ENCODE peak calls at places on chromosomes 1 and 21, in four cellular contexts. One of them, this sample, is unnamed.

GRCh38 chr1:25742316-25742715 is 57.7 kb upstream of the SELENON start:
- DNase-seq in mammary epithelial cell: no peak
- DNase-seq in neuronal stem cell: no peak
- DNase-seq in K562: no peak
- DNase-seq in this sample: no peak

GRCh38 chr1:29237906-29238600 is 1.7 kb downstream of the PTPRU start:
- DNase-seq in mammary epithelial cell: peak; percentile 53
- DNase-seq in neuronal stem cell: no peak
- DNase-seq in K562: peak; percentile 47
- DNase-seq in this sample: no peak

GRCh38 chr1:9670085-9670484 is 18.6 kb downstream of the PIK3CD start:
- DNase-seq in mammary epithelial cell: no peak
- DNase-seq in neuronal stem cell: no peak
- DNase-seq in K562: no peak
- DNase-seq in this sample: no peak

GRCh38 chr1:113615425-113615824 is 143.9 kb downstream of the PHTF1 start:
- DNase-seq in mammary epithelial cell: peak; percentile 74
- DNase-seq in neuronal stem cell: no peak
- DNase-seq in K562: no peak
- DNase-seq in this sample: no peak

GRCh38 chr1:119001181-119002018 is 13.3 kb upstream of the TBX15 start:
- DNase-seq in mammary epithelial cell: no peak
- DNase-seq in neuronal stem cell: no peak
- DNase-seq in K562: no peak
- DNase-seq in this sample: no peak

GRCh38 chr1:114505148-114505561 is 5.8 kb downstream of the TRIM33 start:
- DNase-seq in mammary epithelial cell: no peak
- DNase-seq in neuronal stem cell: no peak
- DNase-seq in K562: no peak
- DNase-seq in this sample: no peak

GRCh38 chr21:46128983-46129571 is 26.3 kb downstream of the FTCD start:
- DNase-seq in mammary epithelial cell: no peak
- DNase-seq in neuronal stem cell: no peak
- DNase-seq in K562: no peak
- DNase-seq in this sample: no peak

GRCh38 chr1:92755541-92756351 is 29.2 kb downstream of the EVI5 start:
- DNase-seq in mammary epithelial cell: no peak
- DNase-seq in neuronal stem cell: no peak
- DNase-seq in K562: no peak
- DNase-seq in this sample: no peak

GRCh38 chr1:236064674-236065508 is at the start of gene NID1:
- DNase-seq in mammary epithelial cell: peak; percentile 42
- DNase-seq in neuronal stem cell: peak; percentile 90
- DNase-seq in K562: no peak
- DNase-seq in this sample: no peak

GRCh38 chr1:236065509-236066005 is 667 bp upstream of the NID1 start:
- DNase-seq in mammary epithelial cell: no peak
- DNase-seq in neuronal stem cell: no peak
- DNase-seq in K562: no peak
- DNase-seq in this sample: no peak

GRCh38 chr1:236066054-236066453 is 1.2 kb upstream of the NID1 start:
- DNase-seq in mammary epithelial cell: no peak
- DNase-seq in neuronal stem cell: no peak
- DNase-seq in K562: no peak
- DNase-seq in this sample: no peak

GRCh38 chr1:236063919-236064673 is 794 bp downstream of the NID1 start:
- DNase-seq in mammary epithelial cell: peak; percentile 53
- DNase-seq in neuronal stem cell: peak; percentile 46
- DNase-seq in K562: no peak
- DNase-seq in this sample: no peak

DNA sequence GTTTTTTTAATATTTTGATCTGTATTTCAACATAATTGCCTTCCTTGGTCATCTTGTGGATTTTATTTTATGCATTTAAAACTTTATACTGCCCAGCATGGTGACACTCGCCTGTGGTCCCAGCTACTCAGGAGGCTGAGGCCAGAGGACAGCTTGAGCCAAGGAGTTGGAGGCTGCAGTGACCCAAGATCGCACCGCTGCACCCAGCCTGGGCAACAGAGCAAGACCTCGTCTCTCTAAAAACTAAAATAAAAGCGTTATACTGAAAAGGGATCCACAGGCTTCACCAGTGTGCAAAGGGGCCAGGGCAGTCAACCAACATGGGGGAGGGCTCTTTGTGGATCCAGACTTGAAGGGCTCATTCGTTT is 1.4 kb downstream of the NID1 start:
- DNase-seq in mammary epithelial cell: no peak
- DNase-seq in neuronal stem cell: no peak
- DNase-seq in K562: no peak
- DNase-seq in this sample: no peak
- H3K4me3 ChIP-seq in mammary epithelial cell: no peak overlapping the region
- H3K4me3 ChIP-seq in neuronal stem cell: peak overlapping the region; percentile 63
- H3K4me3 ChIP-seq in K562: no peak overlapping the region
- H3K4me3 ChIP-seq in this sample: no peak overlapping the region

DNA sequence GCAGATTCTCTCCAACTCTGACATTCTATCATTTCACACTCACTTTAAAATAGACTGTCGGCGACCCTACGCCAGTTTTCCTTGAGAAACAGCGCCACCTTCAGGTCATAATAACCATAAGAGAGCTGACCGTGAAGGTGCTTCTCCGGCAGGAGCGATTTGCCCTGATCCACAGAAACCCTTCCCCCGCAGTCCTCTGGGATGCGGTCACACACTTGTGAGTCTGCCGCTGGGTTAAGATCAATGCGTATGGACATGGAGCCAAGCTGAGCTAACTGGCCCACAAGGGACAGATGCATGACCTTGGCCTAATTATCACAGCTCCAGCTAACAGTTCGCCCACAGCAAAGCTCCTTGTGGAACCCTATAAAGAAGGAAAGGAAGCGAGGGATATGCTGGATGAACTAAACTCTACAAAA is 32.8 kb upstream of the IFNAR2 start:
- DNase-seq in mammary epithelial cell: peak; percentile 35
- DNase-seq in neuronal stem cell: peak; percentile 78
- DNase-seq in K562: peak; percentile 78
- DNase-seq in this sample: peak; percentile 60
- H3K4me2 ChIP-seq in mammary epithelial cell: no peak overlapping the region
- H3K4me2 ChIP-seq in neuronal stem cell: no peak overlapping the region
- H3K4me2 ChIP-seq in K562: peak overlapping the region; percentile 9
- H3K4me2 ChIP-seq in this sample: no peak overlapping the region

DNA sequence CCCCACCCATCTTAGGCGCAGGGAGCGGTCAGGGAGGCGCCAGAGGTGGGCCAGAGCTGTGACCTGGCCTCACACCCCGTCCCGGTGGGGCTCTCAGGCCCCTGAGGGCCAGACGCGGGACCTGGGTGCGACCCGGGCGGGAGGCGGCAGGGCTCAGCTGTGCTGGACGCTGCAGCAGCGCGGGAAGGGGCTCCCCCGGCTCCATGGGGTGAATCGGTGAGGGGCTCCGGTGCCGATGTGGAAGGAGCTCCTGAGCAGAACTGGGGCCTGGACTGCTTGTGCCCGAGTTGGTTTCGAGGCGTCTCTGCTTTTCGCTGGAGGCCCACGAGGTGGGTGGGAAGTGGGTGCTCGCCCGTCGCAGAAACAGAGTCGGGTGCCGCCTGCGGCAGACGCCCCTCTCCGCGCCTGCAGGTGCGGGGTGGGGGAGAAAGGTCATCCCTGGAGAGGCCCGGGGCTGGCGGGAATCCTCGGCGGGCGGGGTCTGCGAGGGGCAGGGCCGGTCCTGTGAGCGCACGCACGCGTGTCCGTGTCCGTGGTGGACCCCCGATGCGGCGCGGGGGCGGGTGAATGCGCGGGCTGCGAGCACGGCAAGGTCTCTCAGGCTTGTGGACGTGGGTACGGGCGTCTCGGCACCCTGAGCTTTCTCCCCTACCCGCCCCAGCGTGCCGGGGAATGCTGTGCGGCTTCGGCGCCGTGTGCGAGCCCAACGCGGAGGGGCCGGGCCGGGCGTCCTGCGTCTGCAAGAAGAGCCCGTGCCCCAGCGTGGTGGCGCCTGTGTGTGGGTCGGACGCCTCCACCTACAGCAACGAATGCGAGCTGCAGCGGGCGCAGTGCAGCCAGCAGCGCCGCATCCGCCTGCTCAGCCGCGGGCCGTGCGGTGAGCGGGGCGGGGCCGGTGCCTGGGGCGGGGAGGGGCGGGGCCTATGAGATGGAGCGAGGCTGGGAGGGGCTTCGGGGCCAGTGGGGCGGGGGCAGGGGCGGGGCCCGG is 20.4 kb downstream of the AGRN start:
- DNase-seq in mammary epithelial cell: peak; percentile 61
- DNase-seq in neuronal stem cell: peak; percentile 84
- DNase-seq in K562: peak; percentile 98
- DNase-seq in this sample: peak; percentile 84
- H3K4me3 ChIP-seq in mammary epithelial cell: no peak overlapping the region
- H3K4me3 ChIP-seq in neuronal stem cell: no peak overlapping the region
- H3K4me3 ChIP-seq in K562: peak overlapping the region; percentile 26
- H3K4me3 ChIP-seq in this sample: peak overlapping the region; percentile 54

DNA sequence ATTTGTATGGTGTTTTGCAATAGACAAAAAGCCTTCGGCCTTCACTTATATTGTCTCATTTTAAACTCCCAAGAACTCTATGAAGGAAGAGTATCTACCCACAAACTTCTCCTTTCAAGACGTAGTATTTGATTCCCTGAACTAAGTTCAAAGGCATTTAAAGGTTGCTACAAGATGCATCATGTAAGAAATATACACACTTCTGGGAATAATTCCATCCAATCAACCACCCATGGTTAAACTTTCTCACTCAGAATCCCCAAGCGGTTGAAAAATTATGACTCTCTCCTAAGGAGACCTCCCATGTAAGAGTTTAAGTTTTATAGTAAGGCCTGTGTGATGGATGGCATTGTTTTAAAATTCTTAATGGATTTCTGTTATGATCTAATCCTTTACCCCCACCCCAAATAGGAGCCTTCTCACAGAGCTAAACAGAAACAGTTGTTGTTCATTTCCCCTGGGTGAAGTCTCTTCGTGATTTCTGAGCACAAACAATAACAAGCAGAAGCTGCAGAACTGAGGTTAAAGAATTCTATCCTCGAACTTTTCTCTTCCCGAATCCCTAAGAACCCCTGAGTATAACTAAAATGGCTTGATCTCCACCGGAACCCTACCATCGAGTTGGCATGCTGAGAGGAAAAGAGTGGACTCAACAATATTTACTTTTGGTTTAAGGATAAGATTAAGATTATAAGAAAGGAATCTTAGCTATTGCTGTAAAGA is 185.0 kb downstream of the TGFBR3 start:
- DNase-seq in mammary epithelial cell: no peak
- DNase-seq in neuronal stem cell: no peak
- DNase-seq in K562: no peak
- DNase-seq in this sample: no peak
- H3K4me2 ChIP-seq in mammary epithelial cell: no peak overlapping the region
- H3K4me2 ChIP-seq in neuronal stem cell: no peak overlapping the region
- H3K4me2 ChIP-seq in K562: no peak overlapping the region
- H3K4me2 ChIP-seq in this sample: no peak overlapping the region

GRCh38 chr1:153122831-153123421 is 9.6 kb upstream of the SPRR2F start:
- DNase-seq in mammary epithelial cell: peak; percentile 97
- DNase-seq in neuronal stem cell: peak; percentile 12
- DNase-seq in K562: no peak
- DNase-seq in this sample: no peak

GRCh38 chr1:153133267-153133666 is 17.4 kb downstream of the SPRR2G start:
- DNase-seq in mammary epithelial cell: no peak
- DNase-seq in neuronal stem cell: no peak
- DNase-seq in K562: no peak
- DNase-seq in this sample: no peak

GRCh38 chr1:153125536-153125935 is 12.2 kb upstream of the SPRR2F start:
- DNase-seq in mammary epithelial cell: no peak
- DNase-seq in neuronal stem cell: no peak
- DNase-seq in K562: no peak
- DNase-seq in this sample: no peak

DNA sequence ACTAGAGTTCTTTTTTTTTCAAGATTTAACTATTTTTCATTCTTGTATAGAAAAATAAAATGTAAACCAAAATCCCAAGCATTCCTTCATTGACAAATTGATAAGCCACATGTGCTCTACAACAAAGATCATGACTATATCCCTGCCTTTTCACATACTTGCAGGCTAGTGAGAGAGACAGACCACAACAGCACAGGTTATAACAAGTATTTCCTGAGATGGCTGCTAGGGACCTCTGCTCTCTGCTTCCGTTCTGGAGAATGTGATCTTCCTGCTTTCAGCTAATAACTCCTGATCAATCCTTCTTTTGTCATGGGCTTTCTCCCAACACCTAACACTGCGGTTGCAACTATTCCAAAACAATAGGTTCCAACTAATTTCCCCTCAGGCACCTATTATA is 14.0 kb upstream of the SPRR2F start:
- DNase-seq in mammary epithelial cell: peak; percentile 64
- DNase-seq in neuronal stem cell: no peak
- DNase-seq in K562: no peak
- DNase-seq in this sample: no peak
- H3K4me3 ChIP-seq in mammary epithelial cell: no peak overlapping the region
- H3K4me3 ChIP-seq in neuronal stem cell: no peak overlapping the region
- H3K4me3 ChIP-seq in K562: no peak overlapping the region
- H3K4me3 ChIP-seq in this sample: no peak overlapping the region

GRCh38 chr1:240109920-240110685 is 18.4 kb downstream of the FMN2 start:
- DNase-seq in mammary epithelial cell: no peak
- DNase-seq in neuronal stem cell: no peak
- DNase-seq in K562: no peak
- DNase-seq in this sample: no peak
- H3K4me2 ChIP-seq in mammary epithelial cell: no peak overlapping the region
- H3K4me2 ChIP-seq in neuronal stem cell: no peak overlapping the region
- H3K4me2 ChIP-seq in K562: no peak overlapping the region
- H3K4me2 ChIP-seq in this sample: no peak overlapping the region

DNA sequence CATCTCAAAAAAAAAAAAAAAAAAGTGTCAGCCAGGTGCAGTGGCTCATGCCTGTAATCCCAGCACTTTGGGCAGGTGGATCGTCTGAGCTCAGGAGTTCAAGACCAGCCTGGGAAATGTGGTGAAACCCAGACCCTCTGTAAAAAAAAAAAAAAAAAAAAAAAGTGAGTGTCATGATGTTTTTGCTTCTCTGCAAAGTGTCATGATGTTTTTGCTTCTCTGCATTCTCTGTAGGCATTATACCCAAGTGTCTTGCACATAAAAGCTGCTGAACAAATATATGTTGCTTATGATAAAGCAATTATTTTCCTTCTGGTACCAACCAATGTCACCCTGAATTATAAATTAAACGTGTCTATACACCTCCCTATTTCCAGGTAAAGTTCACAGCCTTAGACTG is 1.7 kb downstream of the ACBD6 start:
- DNase-seq in mammary epithelial cell: no peak
- DNase-seq in neuronal stem cell: no peak
- DNase-seq in K562: no peak
- DNase-seq in this sample: no peak
- H3K4me3 ChIP-seq in mammary epithelial cell: peak overlapping the region; percentile 91
- H3K4me3 ChIP-seq in neuronal stem cell: no peak overlapping the region
- H3K4me3 ChIP-seq in K562: no peak overlapping the region
- H3K4me3 ChIP-seq in this sample: no peak overlapping the region

GRCh38 chr1:1356796-1357401 is 1.5 kb downstream of the MXRA8 start:
- DNase-seq in mammary epithelial cell: no peak
- DNase-seq in neuronal stem cell: no peak
- DNase-seq in K562: no peak
- DNase-seq in this sample: no peak
- H3K4me2 ChIP-seq in mammary epithelial cell: no peak overlapping the region
- H3K4me2 ChIP-seq in neuronal stem cell: peak overlapping the region; percentile 40
- H3K4me2 ChIP-seq in K562: no peak overlapping the region
- H3K4me2 ChIP-seq in this sample: no peak overlapping the region

GRCh38 chr1:40153073-40153770 is 8.0 kb upstream of the RLF start:
- DNase-seq in mammary epithelial cell: peak; percentile 40
- DNase-seq in neuronal stem cell: peak; percentile 31
- DNase-seq in K562: no peak
- DNase-seq in this sample: peak; percentile 27
- H3K4me3 ChIP-seq in mammary epithelial cell: peak overlapping the region; percentile 23
- H3K4me3 ChIP-seq in neuronal stem cell: no peak overlapping the region
- H3K4me3 ChIP-seq in K562: no peak overlapping the region
- H3K4me3 ChIP-seq in this sample: no peak overlapping the region

This sample was measured in DND-41.